ENCODE peak calls at places on chromosome 1, in ten cellular contexts. D, I, F, S, R, L, C, W, A and N are unnamed samples.

GRCh38 chr1:205321959-205322283 is 376 bp upstream of the NUAK2 start:
- DNase-seq in S (no peak), C (no peak), R (no peak), W (no peak), I (no peak), L (no peak), D (no peak), F (no peak), A (no peak), N (no peak)

GRCh38 chr1:1628656-1629429 is 3.1 kb upstream of the MMP23B start:
- DNase-seq in A (no peak), W (no peak), R (no peak), S (no peak), I (no peak), F (no peak), D (peak), C (no peak), L (peak), N (peak)

GRCh38 chr1:101474039-101474665 is 237.3 kb downstream of the S1PR1 start:
- DNase-seq in I (no peak), C (no peak), F (peak), W (no peak), D (peak), A (no peak), S (peak), R (no peak), L (no peak), N (peak)

GRCh38 chr1:113046569-113046968 is 26.4 kb upstream of the LRIG2 start:
- DNase-seq in C (no peak), A (no peak), S (no peak), I (peak), R (no peak), F (no peak), L (no peak), W (peak), D (peak), N (peak)

GRCh38 chr1:235286667-235287066 is 41.3 kb downstream of the ARID4B start:
- DNase-seq in I (no peak), L (no peak), S (no peak), R (no peak), A (no peak), D (no peak), C (no peak), W (no peak), F (no peak), N (no peak)

GRCh38 chr1:101846820-101847219 is 149.9 kb downstream of the OLFM3 start:
- DNase-seq in W (no peak), D (no peak), A (no peak), F (no peak), L (no peak), R (no peak), C (no peak), S (no peak), I (no peak), N (no peak)

GRCh38 chr1:183871142-183871541 is 66.2 kb downstream of the RGL1 start:
- DNase-seq in R (no peak), F (peak), A (peak), S (no peak), I (no peak), C (peak), D (no peak), L (no peak), W (no peak), N (no peak)

GRCh38 chr1:150388241-150388640 is 24.3 kb downstream of the RPRD2 start:
- DNase-seq in S (no peak), I (no peak), C (no peak), D (no peak), F (no peak), W (no peak), R (no peak), L (no peak), A (no peak), N (no peak)

GRCh38 chr1:22522221-22522743 is 41.0 kb upstream of the EPHA8 start:
- DNase-seq in I (no peak), C (no peak), S (no peak), W (no peak), R (no peak), L (no peak), D (no peak), A (no peak), F (no peak), N (no peak)

GRCh38 chr1:5504364-5504740 is 487.9 kb downstream of the NPHP4 start:
- DNase-seq in A (no peak), C (no peak), R (no peak), W (no peak), D (no peak), I (no peak), L (no peak), S (no peak), F (no peak), N (no peak)

GRCh38 chr1:202888204-202888506 is 794 bp downstream of the RABIF start:
- DNase-seq in A (no peak), I (no peak), R (no peak), C (no peak), L (no peak), W (no peak), F (no peak), D (no peak), S (no peak), N (no peak)

GRCh38 chr1:161999318-162000052 is 24.2 kb downstream of the OLFML2B start:
- DNase-seq in I (no peak), F (no peak), C (no peak), S (no peak), L (no peak), W (no peak), R (no peak), A (no peak), D (no peak), N (no peak)

GRCh38 chr1:23216771-23217420 is 406 bp downstream of the HTR1D start:
- DNase-seq in A (no peak), L (no peak), I (no peak), S (peak), D (no peak), F (no peak), R (peak), W (no peak), C (no peak), N (no peak)

GRCh38 chr1:34785231-34785874 is 4.3 kb downstream of the GJB3 start:
- DNase-seq in W (no peak), S (no peak), F (no peak), I (no peak), A (no peak), R (no peak), C (no peak), L (no peak), D (no peak), N (no peak)

GRCh38 chr1:214840366-214840765 is 237.4 kb downstream of the CENPF start:
- DNase-seq in A (no peak), C (no peak), D (no peak), R (no peak), L (no peak), W (no peak), F (peak), S (no peak), I (no peak), N (no peak)

GRCh38 chr1:22753396-22754083 is 42.9 kb downstream of the EPHB2 start:
- DNase-seq in R (no peak), W (peak), D (no peak), I (no peak), S (no peak), C (no peak), F (peak), L (peak), A (peak), N (no peak)

GRCh38 chr1:116020668-116021272 is 44.5 kb downstream of the SLC22A15 start:
- DNase-seq in L (peak), F (peak), S (peak), A (peak), D (peak), W (peak), C (peak), R (peak), I (peak), N (peak)

GRCh38 chr1:167805041-167805556 is 83.3 kb downstream of the MPZL1 start:
- DNase-seq in L (no peak), C (no peak), D (peak), I (no peak), S (no peak), R (peak), F (no peak), A (no peak), W (no peak), N (peak)

GRCh38 chr1:161192476-161193465 is 6.1 kb downstream of the ADAMTS4 start:
- DNase-seq in R (peak), C (no peak), F (peak), W (no peak), S (peak), D (peak), L (peak), A (peak), I (no peak), N (peak)

GRCh38 chr1:82538876-82539275 is 738.1 kb downstream of the ADGRL2 start:
- DNase-seq in R (no peak), S (no peak), I (no peak), F (peak), A (no peak), W (no peak), C (peak), L (no peak), D (no peak), N (no peak)

GRCh38 chr1:199780948-199781347 is 246.6 kb upstream of the NR5A2 start:
- DNase-seq in W (no peak), A (no peak), I (no peak), L (no peak), D (no peak), C (no peak), F (no peak), R (no peak), S (no peak), N (no peak)

GRCh38 chr1:180908084-180908765 is 4.5 kb upstream of the KIAA1614 start:
- DNase-seq in L (no peak), S (no peak), W (peak), A (no peak), C (no peak), R (no peak), D (no peak), F (no peak), I (no peak), N (no peak)

GRCh38 chr1:153629971-153630370 is 1.7 kb downstream of the S100A1 start:
- DNase-seq in R (no peak), L (no peak), A (no peak), S (no peak), I (no peak), F (no peak), D (no peak), C (no peak), W (no peak), N (no peak)
- H3K4me3 ChIP-seq in R (no peak), L (peak), A (no peak), S (no peak), I (no peak), F (no peak), D (no peak), C (no peak), W (peak), N (no peak)

GRCh38 chr1:58251415-58252073 is 295.0 kb downstream of the OMA1 start:
- DNase-seq in A (no peak), W (no peak), I (no peak), D (peak), L (no peak), C (no peak), S (peak), F (peak), R (no peak), N (peak)

GRCh38 chr1:58248067-58248466 is 298.5 kb downstream of the OMA1 start:
- DNase-seq in R (no peak), W (no peak), F (no peak), D (no peak), C (no peak), A (no peak), L (no peak), S (no peak), I (no peak), N (no peak)

GRCh38 chr1:58249729-58250586 is 296.6 kb downstream of the OMA1 start:
- DNase-seq in F (peak), D (peak), A (peak), L (peak), C (no peak), S (no peak), I (no peak), W (no peak), R (no peak), N (peak)

GRCh38 chr1:58249371-58249728 is 297.2 kb downstream of the OMA1 start:
- DNase-seq in I (no peak), F (no peak), A (no peak), W (no peak), D (no peak), S (no peak), C (no peak), R (no peak), L (no peak), N (no peak)

DNA sequence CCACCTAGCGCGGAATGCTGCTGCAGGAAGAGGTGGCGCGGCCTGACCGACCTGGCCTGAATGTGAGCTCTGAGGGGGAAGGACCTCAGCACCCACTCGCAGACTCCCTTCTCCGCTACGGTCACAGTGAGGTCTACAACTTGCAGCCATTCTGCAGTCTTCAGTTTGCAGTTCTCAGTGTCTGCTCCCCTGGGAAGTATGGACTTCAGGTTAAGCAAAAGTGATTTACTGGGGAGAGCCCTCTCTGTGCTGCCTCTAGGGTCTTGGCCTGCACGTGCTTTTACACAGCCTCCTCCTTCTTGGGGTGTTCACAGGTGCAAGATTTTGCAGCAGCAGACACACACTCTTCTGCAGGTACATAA is 296.0 kb downstream of the OMA1 start:
- DNase-seq in D (no peak), R (no peak), A (no peak), W (no peak), L (no peak), I (no peak), C (no peak), S (no peak), F (no peak), N (no peak)
- H3K4me3 ChIP-seq in D (no peak), R (no peak), A (no peak), W (peak), L (no peak), I (no peak), C (no peak), S (no peak), F (no peak), N (peak)

GRCh38 chr1:47225430-47226100 is 6.5 kb downstream of the TAL1 start:
- DNase-seq in I (no peak), W (no peak), R (no peak), S (peak), C (no peak), A (no peak), D (no peak), F (no peak), L (no peak), N (no peak)
- H3K4me3 ChIP-seq in I (peak), W (peak), R (no peak), S (no peak), C (no peak), A (peak), D (no peak), F (peak), L (peak), N (peak)

GRCh38 chr1:228794173-228794572 is 58.9 kb downstream of the RHOU start:
- DNase-seq in D (peak), L (no peak), A (no peak), F (no peak), W (no peak), C (no peak), R (no peak), S (no peak), I (no peak), N (peak)
- H3K4me3 ChIP-seq in D (peak), L (no peak), A (no peak), F (no peak), W (no peak), C (no peak), R (no peak), S (no peak), I (no peak), N (peak)

DNA sequence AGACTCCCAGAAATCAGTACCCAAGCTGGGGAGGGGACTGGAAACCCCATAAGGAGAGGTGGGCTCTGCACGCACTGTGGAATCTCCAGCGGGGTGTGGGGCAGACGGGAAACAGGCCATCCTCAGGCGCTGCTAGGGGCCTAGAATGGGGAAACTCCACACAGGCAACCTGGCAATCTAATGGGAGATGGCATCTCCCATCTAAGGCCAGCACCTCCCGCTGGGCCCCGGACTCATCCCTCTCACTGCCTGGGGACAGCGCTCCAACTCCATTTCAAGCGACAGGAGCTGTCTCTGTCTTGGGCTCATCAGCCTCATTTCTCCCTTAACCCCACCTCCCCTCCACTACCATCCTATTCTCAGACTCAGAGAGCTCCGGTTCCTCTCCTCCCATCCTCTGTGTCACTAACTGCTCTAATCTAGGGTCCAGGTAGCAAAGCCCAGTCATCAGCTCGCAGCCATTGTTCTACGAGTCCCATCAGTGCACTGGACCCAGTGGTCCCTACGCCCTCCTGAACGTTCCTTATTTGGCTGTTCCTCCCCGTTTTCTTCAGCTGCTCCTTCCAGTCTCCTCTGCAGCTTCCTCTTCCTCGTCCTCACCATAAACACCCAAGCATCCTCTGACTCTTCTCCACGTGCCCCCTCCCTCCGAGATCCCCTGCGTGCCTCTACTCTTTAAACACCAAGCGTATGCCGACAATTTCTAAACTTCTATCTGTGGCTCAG is 93.3 kb upstream of the CASZ1 start:
- DNase-seq in C (no peak), I (no peak), R (no peak), W (no peak), F (no peak), S (no peak), A (no peak), D (no peak), L (peak), N (no peak)
- H3K4me3 ChIP-seq in C (no peak), I (no peak), R (no peak), W (no peak), F (no peak), S (no peak), A (no peak), D (no peak), L (no peak), N (no peak)

GRCh38 chr1:17004466-17005364 is 7.0 kb downstream of the ATP13A2 start:
- DNase-seq in W (no peak), S (no peak), L (no peak), F (no peak), A (no peak), R (no peak), I (no peak), D (no peak), C (no peak), N (no peak)

GRCh38 chr1:17002524-17002902 is 9.2 kb downstream of the ATP13A2 start:
- DNase-seq in C (no peak), L (no peak), F (no peak), A (no peak), D (no peak), I (no peak), W (no peak), S (no peak), R (no peak), N (no peak)

GRCh38 chr1:16999863-17000262 is 11.9 kb downstream of the ATP13A2 start:
- DNase-seq in I (no peak), C (no peak), D (no peak), R (no peak), L (no peak), W (no peak), S (no peak), F (no peak), A (no peak), N (no peak)

GRCh38 chr1:16998589-16998988 is 13.1 kb downstream of the ATP13A2 start:
- DNase-seq in W (no peak), A (no peak), C (no peak), S (no peak), D (no peak), R (no peak), I (no peak), L (no peak), F (no peak), N (no peak)

GRCh38 chr1:17001760-17002523 is 9.8 kb downstream of the ATP13A2 start:
- DNase-seq in I (no peak), S (no peak), C (no peak), R (no peak), F (no peak), W (no peak), D (no peak), L (no peak), A (no peak), N (no peak)
- H3K4me3 ChIP-seq in I (no peak), S (no peak), C (no peak), R (no peak), F (no peak), W (no peak), D (no peak), L (no peak), A (no peak), N (no peak)

DNA sequence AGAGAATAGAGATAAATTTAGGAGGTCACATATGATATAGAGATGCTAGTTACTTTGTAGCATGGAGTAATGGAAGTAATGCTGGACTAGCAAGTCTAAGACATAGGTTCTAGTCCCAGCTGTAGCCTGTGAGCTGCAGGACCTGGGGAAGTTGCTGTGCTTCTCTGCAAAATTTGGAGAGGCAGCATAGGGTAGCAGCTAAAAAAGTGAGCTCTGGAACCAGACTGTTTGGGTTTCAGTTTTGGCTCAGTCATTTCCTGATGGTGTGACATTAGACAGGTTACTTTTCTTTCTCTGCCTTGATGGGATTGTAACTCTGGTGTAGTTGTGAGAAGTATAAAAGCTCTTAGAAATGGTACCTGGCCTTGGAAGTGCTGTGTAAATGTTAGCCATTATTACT is 3.3 kb downstream of the METTL13 start:
- DNase-seq in I (no peak), W (no peak), C (no peak), S (no peak), L (no peak), F (no peak), R (no peak), D (peak), A (no peak), N (no peak)
- H3K4me3 ChIP-seq in I (no peak), W (no peak), C (no peak), S (no peak), L (no peak), F (no peak), R (no peak), D (peak), A (no peak), N (no peak)